ENCODE peak calls at places on chromosomes 11 and 22, in ten cellular contexts. Y is T47D; N is activated CD8-positive, alpha-beta T cell treated with anti-CD3 and anti-CD28 coated beads for 36 hours; U is ELF-1; I is NCI-H2171 treated with DMSO at 0.1 percent for 48 hours; E is stimulated activated CD4-positive, alpha-beta T cell treated with anti-CD3 and anti-CD28 coated beads, Interleukin-2, amount 100 ng/mL, for 48 hours; K is renal cortical epithelial cell; M is left cardiac atrium; H is T-helper 2 cell; V is amygdala. F is an unnamed sample.

GRCh38 chr11:63763506-63764200 is 4.9 kb downstream of the ZFTA start:
- DNase-seq in Y (no peak), N (no peak), U (peak), I (no peak), E (no peak), K (no peak), M (peak), H (no peak), V (no peak), F (no peak)

GRCh38 chr11:30788849-30789248 is 202.7 kb upstream of the MPPED2 start:
- DNase-seq in Y (no peak), N (peak), U (no peak), I (no peak), E (no peak), K (peak), M (no peak), H (no peak), V (no peak), F (no peak)

GRCh38 chr22:45083659-45084305 is 74.0 kb upstream of the PHF21B start:
- DNase-seq in Y (no peak), N (peak), U (no peak), I (peak), E (peak), K (peak), M (no peak), H (no peak), V (no peak), F (no peak)

GRCh38 chr22:29344137-29344536 is 28.6 kb upstream of the RASL10A start:
- DNase-seq in Y (peak), N (no peak), U (peak), I (peak), E (no peak), K (peak), M (peak), H (no peak), V (no peak), F (no peak)

GRCh38 chr11:2806351-2807058 is 79.1 kb downstream of the CDKN1C start:
- DNase-seq in Y (no peak), N (no peak), U (no peak), I (no peak), E (no peak), K (no peak), M (peak), H (no peak), V (no peak), F (no peak)

GRCh38 chr11:65920035-65920802 is 993 bp downstream of the DRAP1 start:
- DNase-seq in Y (no peak), N (no peak), U (no peak), I (no peak), E (no peak), K (no peak), M (no peak), H (no peak), V (no peak), F (no peak)

GRCh38 chr11:117490019-117490679 is 162.5 kb downstream of the CEP164 start:
- DNase-seq in Y (peak), N (no peak), U (no peak), I (no peak), E (no peak), K (no peak), M (no peak), H (no peak), V (no peak), F (no peak)

GRCh38 chr11:47204633-47204989 is 10.2 kb upstream of the DDB2 start:
- DNase-seq in Y (peak), N (no peak), U (no peak), I (no peak), E (no peak), K (no peak), M (no peak), H (no peak), V (no peak), F (no peak)

GRCh38 chr11:57072640-57073039 is 83.9 kb downstream of the OR5AK2 start:
- DNase-seq in Y (no peak), N (no peak), U (peak), I (no peak), E (no peak), K (peak), M (no peak), H (no peak), V (no peak), F (no peak)

GRCh38 chr22:43479311-43479710 is 67.5 kb downstream of the MPPED1 start:
- DNase-seq in Y (no peak), N (no peak), U (no peak), I (no peak), E (no peak), K (no peak), M (no peak), H (no peak), V (no peak), F (no peak)

GRCh38 chr11:118708296-118708695 is 28.8 kb upstream of the TREH start:
- DNase-seq in Y (no peak), N (no peak), U (no peak), I (no peak), E (no peak), K (no peak), M (no peak), H (no peak), V (no peak), F (no peak)

GRCh38 chr11:3146612-3147256 is 18.4 kb downstream of the OSBPL5 start:
- DNase-seq in Y (no peak), N (no peak), U (no peak), I (no peak), E (no peak), K (no peak), M (no peak), H (no peak), V (no peak), F (no peak)

GRCh38 chr11:59273008-59273841 is 60.5 kb upstream of the MPEG1 start:
- DNase-seq in Y (peak), N (no peak), U (no peak), I (no peak), E (no peak), K (peak), M (no peak), H (no peak), V (no peak), F (no peak)

GRCh38 chr11:104623518-104623917 is 274.7 kb downstream of the CASP12 start:
- DNase-seq in Y (no peak), N (no peak), U (no peak), I (no peak), E (no peak), K (peak), M (no peak), H (no peak), V (no peak), F (no peak)

GRCh38 chr11:3202759-3203158 is 15.9 kb downstream of the MRGPRG start:
- DNase-seq in Y (no peak), N (peak), U (no peak), I (peak), E (no peak), K (no peak), M (no peak), H (no peak), V (no peak), F (no peak)

GRCh38 chr11:63910605-63911195 is 6.3 kb downstream of the RCOR2 start:
- DNase-seq in Y (no peak), N (no peak), U (no peak), I (peak), E (no peak), K (no peak), M (no peak), H (no peak), V (no peak), F (no peak)

GRCh38 chr22:42296381-42296853 is 26.0 kb upstream of the TCF20 start:
- DNase-seq in Y (no peak), N (peak), U (no peak), I (peak), E (no peak), K (no peak), M (peak), H (no peak), V (peak), F (no peak)

GRCh38 chr11:119529063-119529845 is 106.3 kb upstream of the THY1 start:
- DNase-seq in Y (no peak), N (no peak), U (no peak), I (no peak), E (no peak), K (no peak), M (no peak), H (no peak), V (no peak), F (no peak)